ENCODE peak calls at places on chromosomes 5 and 9, in six cellular contexts. G, Z, R, B, C and T are unnamed samples.

GRCh38 chr5:34675857-34676256 is 19.7 kb downstream of the RAI14 start:
- DNase-seq in G (no peak), B (no peak), R (no peak), C (no peak), Z (no peak), T (no peak)

GRCh38 chr5:140338336-140338735 is 8.1 kb downstream of the HBEGF start:
- DNase-seq in R (no peak), Z (no peak), C (no peak), G (peak; percentile 26), B (no peak), T (no peak)

GRCh38 chr5:10557747-10558295 is 6.0 kb upstream of the ANKRD33B start:
- DNase-seq in B (peak; percentile 81), G (peak; percentile 69), Z (no peak), R (no peak), C (no peak), T (no peak)

GRCh38 chr5:113084402-113085083 is 107.9 kb downstream of the DCP2 start:
- DNase-seq in C (no peak), Z (no peak), B (no peak), R (no peak), G (no peak), T (no peak)

GRCh38 chr5:51961154-51961562 is 577.9 kb downstream of the ISL1 start:
- DNase-seq in Z (no peak), G (no peak), B (no peak), C (no peak), R (no peak), T (no peak)

GRCh38 chr9:98146101-98146991 is 27.3 kb upstream of the TRIM14 start:
- DNase-seq in G (peak; percentile 51), Z (no peak), B (peak; percentile 77), R (no peak), C (peak; percentile 62), T (no peak)

GRCh38 chr5:166251786-166252185 is 2039.7 kb upstream of the WWC1 start:
- DNase-seq in B (no peak), Z (no peak), G (no peak), C (no peak), R (no peak), T (no peak)

GRCh38 chr5:165325201-165325600 is 1819.8 kb downstream of the MAT2B start:
- DNase-seq in C (no peak), Z (peak; percentile 3), B (no peak), R (no peak), G (no peak), T (no peak)

GRCh38 chr9:21813575-21814473 is 11.4 kb downstream of the MTAP start:
- DNase-seq in Z (no peak), B (no peak), R (peak; percentile 67), G (peak; percentile 86), C (peak; percentile 81), T (no peak)

GRCh38 chr5:172113036-172113435 is 75.0 kb downstream of the STK10 start:
- DNase-seq in B (no peak), C (no peak), R (peak; percentile 61), G (peak; percentile 43), Z (no peak), T (no peak)

GRCh38 chr9:112334319-112334828 is 955 bp upstream of the PTBP3 start:
- DNase-seq in R (no peak), Z (no peak), G (peak; percentile 25), B (no peak), C (peak; percentile 16), T (no peak)

GRCh38 chr9:126516936-126517750 is 96.6 kb upstream of the LMX1B start:
- DNase-seq in G (peak; percentile 83), Z (peak; percentile 49), C (peak; percentile 43), B (peak; percentile 61), R (no peak), T (peak; percentile 81)

GRCh38 chr9:92715488-92716231 is 45.7 kb upstream of the IPPK start:
- DNase-seq in C (peak; percentile 96), Z (no peak), B (no peak), G (peak; percentile 47), R (no peak), T (peak; percentile 66)

GRCh38 chr9:2448193-2448738 is 173.3 kb upstream of the VLDLR start:
- DNase-seq in G (no peak), B (no peak), C (no peak), Z (no peak), R (no peak), T (no peak)

GRCh38 chr9:109114670-109115069 is 5.1 kb downstream of the TMEM245 start:
- DNase-seq in R (no peak), G (peak; percentile 52), C (peak; percentile 24), Z (no peak), B (no peak), T (no peak)

GRCh38 chr9:89674667-89675402 is 70.0 kb downstream of the GADD45G start:
- DNase-seq in Z (no peak), C (peak; percentile 80), R (no peak), G (no peak), B (no peak), T (peak; percentile 43)

GRCh38 chr5:28077291-28078240 is 1039.2 kb upstream of the CDH9 start:
- DNase-seq in Z (no peak), C (no peak), R (no peak), G (no peak), B (no peak), T (peak; percentile 66)

GRCh38 chr5:55438931-55439477 is 95.8 kb downstream of the PLPP1 start:
- DNase-seq in B (no peak), C (peak; percentile 16), G (peak; percentile 83), Z (peak; percentile 49), R (no peak), T (peak; percentile 55)

GRCh38 chr9:95942016-95942415 is 66.5 kb downstream of the ERCC6L2 start:
- DNase-seq in G (no peak), B (no peak), Z (no peak), R (no peak), C (no peak), T (no peak)

DNA sequence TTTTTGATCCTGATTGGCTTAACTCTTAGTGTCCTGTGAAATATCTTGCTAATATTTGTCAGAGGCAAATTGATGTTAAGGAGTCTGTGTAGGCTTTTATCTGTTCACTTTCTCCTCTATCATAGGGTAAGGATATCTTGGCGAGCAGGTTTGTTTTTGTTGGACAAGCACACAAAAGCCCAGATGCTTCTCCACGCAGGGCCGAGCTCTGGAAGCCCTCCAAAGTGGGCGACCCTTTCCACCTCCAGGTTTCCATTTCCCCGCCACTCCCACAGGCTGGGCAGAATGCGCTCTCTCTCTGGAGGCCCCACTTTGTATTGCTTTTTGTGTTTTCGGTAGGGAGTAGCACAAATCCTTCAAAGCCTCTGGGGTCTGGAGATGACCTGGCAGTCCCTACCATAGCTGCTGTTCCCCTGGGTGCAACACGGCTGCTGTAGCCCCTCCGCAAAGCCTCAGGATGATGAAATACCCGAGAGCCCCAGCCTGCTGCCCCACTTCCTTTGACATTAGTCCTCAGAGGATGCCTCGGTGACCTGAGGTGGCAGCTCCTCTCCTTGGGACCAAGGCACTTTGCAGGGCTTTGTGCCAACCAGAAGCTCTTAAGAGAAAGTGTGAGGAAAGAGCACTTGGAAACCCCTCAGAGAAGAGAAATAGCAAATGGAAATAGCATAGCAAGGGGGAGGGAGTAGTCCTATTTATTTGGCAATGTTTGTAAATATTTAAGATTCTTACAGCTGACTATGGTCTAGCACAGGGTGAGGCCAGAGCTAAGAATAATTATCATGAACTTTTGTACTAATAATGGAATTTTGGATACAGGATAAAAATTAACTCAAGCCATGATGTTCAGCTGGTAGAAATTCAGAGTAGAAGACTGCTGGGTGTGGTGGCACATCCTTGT is 122.8 kb downstream of the ARHGEF28 start:
- DNase-seq in C (peak; percentile 35), G (peak; percentile 75), B (no peak), R (no peak), Z (peak; percentile 56), T (peak; percentile 48)
- H3K4me3 ChIP-seq in C (no peak overlapping the region), G (no peak overlapping the region), B (no peak overlapping the region), R (no peak overlapping the region), Z (no peak overlapping the region), T (no peak overlapping the region)

GRCh38 chr9:127876764-127877562 is 512 bp downstream of the AK1 start:
- DNase-seq in G (peak; percentile 14), Z (no peak), B (no peak), C (peak; percentile 63), R (no peak), T (no peak)

GRCh38 chr9:127876026-127876763 is 1.3 kb downstream of the AK1 start:
- DNase-seq in R (no peak), C (no peak), G (no peak), Z (no peak), B (no peak), T (peak; percentile 43)

GRCh38 chr9:127873886-127874285 is 3.6 kb downstream of the AK1 start:
- DNase-seq in C (peak; percentile 91), R (no peak), B (no peak), Z (no peak), G (peak; percentile 66), T (peak; percentile 96)

GRCh38 chr9:127874301-127875216 is 2.9 kb downstream of the AK1 start:
- DNase-seq in G (no peak), B (no peak), C (peak; percentile 37), Z (no peak), R (no peak), T (no peak)

GRCh38 chr9:127875306-127875966 is 2.0 kb downstream of the AK1 start:
- DNase-seq in C (no peak), B (no peak), Z (peak; percentile 60), G (peak; percentile 58), R (no peak), T (peak; percentile 80)
- H3K4me3 ChIP-seq in C (no peak overlapping the region), B (no peak overlapping the region), Z (peak overlapping the region; percentile 18), G (peak overlapping the region; percentile 29), R (no peak overlapping the region), T (no peak overlapping the region)

GRCh38 chr9:113935677-113936380 is 59.7 kb downstream of the ZNF618 start:
- DNase-seq in C (no peak), G (no peak), R (no peak), Z (no peak), B (no peak), T (no peak)

GRCh38 chr9:113940077-113940476 is 64.0 kb downstream of the ZNF618 start:
- DNase-seq in G (no peak), Z (no peak), R (no peak), B (no peak), C (no peak), T (no peak)

GRCh38 chr9:113946496-113947115 is 70.5 kb downstream of the ZNF618 start:
- DNase-seq in Z (no peak), B (no peak), C (no peak), R (no peak), G (no peak), T (no peak)

GRCh38 chr9:113943112-113944009 is 67.3 kb downstream of the ZNF618 start:
- DNase-seq in Z (no peak), B (no peak), G (no peak), R (no peak), C (no peak), T (no peak)

GRCh38 chr9:113941056-113941455 is 64.9 kb downstream of the ZNF618 start:
- DNase-seq in R (no peak), C (no peak), B (no peak), Z (no peak), G (peak; percentile 63), T (no peak)
- H3K4me3 ChIP-seq in R (no peak overlapping the region), C (no peak overlapping the region), B (no peak overlapping the region), Z (no peak overlapping the region), G (no peak overlapping the region), T (no peak overlapping the region)

GRCh38 chr5:124736814-124737186 is 9.6 kb downstream of the ZNF608 start:
- DNase-seq in B (no peak), G (no peak), C (no peak), Z (no peak), R (no peak), T (no peak)

GRCh38 chr5:124734574-124735168 is 11.8 kb downstream of the ZNF608 start:
- DNase-seq in C (no peak), G (no peak), B (no peak), R (no peak), Z (no peak), T (no peak)

GRCh38 chr5:124735169-124735858 is 11.1 kb downstream of the ZNF608 start:
- DNase-seq in Z (no peak), C (no peak), R (no peak), G (peak; percentile 80), B (no peak), T (no peak)

GRCh38 chr5:124737651-124738050 is 8.8 kb downstream of the ZNF608 start:
- DNase-seq in G (no peak), C (no peak), B (no peak), R (no peak), Z (no peak), T (no peak)

GRCh38 chr5:124736111-124736813 is 10.2 kb downstream of the ZNF608 start:
- DNase-seq in R (no peak), C (no peak), B (no peak), G (peak; percentile 83), Z (peak; percentile 75), T (no peak)
- H3K4me3 ChIP-seq in R (peak overlapping the region; percentile 7), C (no peak overlapping the region), B (no peak overlapping the region), G (no peak overlapping the region), Z (peak overlapping the region; percentile 24), T (no peak overlapping the region)